ENCODE peak calls at places on chromosome 22, in nine cellular contexts. F is neuronal stem cell, G is cardiac fibroblast, T is colonic mucosa, L is tibial nerve, H is stomach, R is prostate gland, B is AG04449, W is aorta. U is an unnamed sample.

GRCh38 chr22:19715286-19715939 is 1.1 kb downstream of the SEPTIN5 start:
- DNase-seq in B (no peak), F (no peak), L (no peak), T (no peak), W (no peak), H (no peak), G (no peak), R (no peak), U (no peak)

GRCh38 chr22:45475063-45475747 is 27.5 kb upstream of the FBLN1 start:
- DNase-seq in H (no peak), R (no peak), B (no peak), F (no peak), W (no peak), G (peak), L (no peak), T (no peak), U (no peak)

GRCh38 chr22:19991645-19992451 is 24.8 kb downstream of the ARVCF start:
- DNase-seq in G (no peak), B (no peak), H (no peak), L (no peak), F (no peak), T (no peak), R (no peak), W (peak), U (no peak)

GRCh38 chr22:42202669-42203068 is 67.8 kb downstream of the TCF20 start:
- DNase-seq in T (no peak), F (no peak), G (peak), L (no peak), R (no peak), H (no peak), W (no peak), B (peak), U (peak)

GRCh38 chr22:43796567-43796966 is 15.5 kb downstream of the EFCAB6 start:
- DNase-seq in F (peak), B (peak), T (no peak), W (no peak), G (peak), R (no peak), H (no peak), L (no peak), U (no peak)

GRCh38 chr22:36641902-36642640 is 61.5 kb downstream of the CACNG2 start:
- DNase-seq in G (peak), B (peak), W (no peak), F (no peak), L (no peak), R (no peak), H (no peak), T (no peak), U (no peak)

GRCh38 chr22:25564320-25564978 is at the start of gene GRK3:
- DNase-seq in B (no peak), W (peak), L (peak), G (peak), F (peak), H (peak), T (peak), R (peak), U (no peak)

GRCh38 chr22:49208768-49209252 is 618.9 kb downstream of the BRD1 start:
- DNase-seq in T (no peak), R (no peak), W (peak), G (no peak), F (peak), H (peak), B (no peak), L (no peak), U (no peak)

GRCh38 chr22:37345863-37346514 is 63.7 kb downstream of the CYTH4 start:
- DNase-seq in L (peak), B (peak), F (no peak), R (no peak), T (peak), H (no peak), W (no peak), G (peak), U (no peak)

GRCh38 chr22:42613869-42614268 is 814 bp downstream of the POLDIP3 start:
- DNase-seq in T (no peak), R (no peak), G (peak), H (no peak), F (no peak), L (no peak), W (no peak), B (no peak), U (no peak)

GRCh38 chr22:44587004-44587793 is 89.2 kb upstream of the RTL6 start:
- DNase-seq in W (peak), G (peak), H (no peak), F (no peak), B (no peak), R (no peak), T (no peak), L (no peak), U (no peak)

GRCh38 chr22:45441158-45441557 is 27.7 kb downstream of the RIBC2 start:
- DNase-seq in F (peak), G (peak), W (no peak), H (peak), T (peak), R (peak), B (no peak), L (peak), U (peak)

GRCh38 chr22:42893366-42894150 is 36.5 kb upstream of the ARFGAP3 start:
- DNase-seq in F (no peak), H (no peak), R (no peak), T (no peak), B (no peak), W (no peak), G (no peak), L (no peak), U (no peak)

GRCh38 chr22:44671742-44672141 is 30.3 kb upstream of the PRR5 start:
- DNase-seq in T (no peak), B (no peak), H (no peak), R (no peak), F (no peak), G (peak), L (no peak), W (no peak), U (peak)

DNA sequence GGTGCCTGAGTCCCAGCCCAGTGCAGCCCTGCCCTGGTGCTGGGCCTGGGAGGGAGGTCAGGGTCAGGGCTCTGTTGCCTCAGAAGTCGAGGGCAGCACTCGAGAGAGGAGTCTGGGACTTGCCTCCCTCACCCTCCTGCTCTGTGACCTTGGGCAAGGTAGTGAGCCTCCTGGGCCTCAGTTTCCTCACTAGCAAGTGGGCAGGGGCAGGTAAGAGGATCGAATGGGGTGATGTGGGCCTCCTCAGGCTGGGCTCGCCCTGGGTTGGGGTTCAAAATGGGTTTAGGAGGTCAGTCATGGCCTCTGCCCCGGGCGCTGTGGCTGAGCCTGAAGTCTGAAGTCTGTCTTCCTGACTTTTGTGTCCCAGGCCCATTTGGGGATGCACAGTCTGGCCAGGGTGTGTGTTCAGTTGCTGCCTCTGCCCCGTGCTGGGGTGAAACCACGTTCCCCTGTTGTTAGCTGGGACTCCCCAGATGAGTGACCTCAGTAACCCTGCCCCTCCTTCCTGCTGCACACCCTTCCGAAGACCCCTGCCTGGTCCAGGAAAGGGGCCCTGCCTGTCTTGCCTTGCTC is 40.9 kb upstream of the CELSR1 start:
- DNase-seq in T (no peak), F (no peak), H (no peak), B (no peak), G (no peak), L (no peak), R (no peak), W (peak), U (no peak)
- H3K4me3 ChIP-seq in T (peak), F (peak), H (peak), B (peak), G (peak), L (peak), R (no peak), W (no peak), U (peak)

GRCh38 chr22:39530692-39531331 is 1.7 kb downstream of the RPS19BP1 start:
- DNase-seq in H (no peak), T (peak), L (no peak), W (no peak), R (no peak), F (no peak), B (no peak), G (peak), U (no peak)
- H3K4me3 ChIP-seq in H (peak), T (no peak), L (no peak), W (no peak), R (no peak), F (peak), B (no peak), G (no peak), U (no peak)

GRCh38 chr22:21700822-21701221 is 34.8 kb downstream of the YPEL1 start:
- DNase-seq in R (no peak), B (no peak), L (no peak), H (no peak), F (no peak), W (no peak), T (no peak), G (no peak), U (no peak)

GRCh38 chr22:21702700-21703683 is 32.6 kb downstream of the YPEL1 start:
- DNase-seq in L (no peak), W (no peak), H (no peak), R (no peak), F (no peak), B (no peak), G (no peak), T (no peak), U (no peak)

GRCh38 chr22:21701384-21701971 is 34.1 kb downstream of the YPEL1 start:
- DNase-seq in H (no peak), R (no peak), T (no peak), W (no peak), G (no peak), B (no peak), F (no peak), L (no peak), U (no peak)

GRCh38 chr22:21702094-21702493 is 33.5 kb downstream of the YPEL1 start:
- DNase-seq in H (no peak), G (no peak), W (no peak), B (no peak), T (no peak), L (no peak), F (no peak), R (no peak), U (no peak)

GRCh38 chr22:21703684-21704316 is 31.8 kb downstream of the YPEL1 start:
- DNase-seq in G (no peak), F (no peak), B (no peak), T (no peak), L (no peak), W (peak), H (no peak), R (no peak), U (no peak)
- H3K4me3 ChIP-seq in G (no peak), F (no peak), B (no peak), T (no peak), L (no peak), W (no peak), H (no peak), R (no peak), U (no peak)

GRCh38 chr22:30575859-30576258 is 1.4 kb upstream of the GAL3ST1 start:
- DNase-seq in L (no peak), F (no peak), R (no peak), H (peak), G (peak), T (peak), B (no peak), W (no peak), U (no peak)

GRCh38 chr22:30574095-30574981 is at the start of gene GAL3ST1:
- DNase-seq in B (no peak), F (peak), T (peak), L (no peak), H (peak), W (no peak), G (no peak), R (no peak), U (no peak)

GRCh38 chr22:30573594-30574094 is 821 bp downstream of the GAL3ST1 start:
- DNase-seq in W (no peak), G (no peak), B (no peak), R (no peak), F (no peak), T (peak), L (no peak), H (peak), U (no peak)

GRCh38 chr22:30572840-30573593 is 1.4 kb downstream of the GAL3ST1 start:
- DNase-seq in W (no peak), H (no peak), B (no peak), G (no peak), T (peak), L (no peak), R (no peak), F (no peak), U (no peak)

GRCh38 chr22:30575011-30575671 is 676 bp upstream of the GAL3ST1 start:
- DNase-seq in T (peak), B (no peak), W (peak), R (no peak), F (no peak), L (no peak), H (peak), G (peak), U (no peak)
- H3K4me3 ChIP-seq in T (no peak), B (no peak), W (peak), R (peak), F (no peak), L (no peak), H (peak), G (no peak), U (peak)

GRCh38 chr22:28801845-28802594 is 1.7 kb upstream of the XBP1 start:
- DNase-seq in H (peak), B (no peak), G (no peak), L (no peak), T (peak), R (no peak), F (no peak), W (no peak), U (no peak)
- H3K4me3 ChIP-seq in H (peak), B (no peak), G (no peak), L (no peak), T (peak), R (peak), F (no peak), W (peak), U (no peak)